ENCODE peak calls at places on chromosomes 16 and 17, in seven cellular contexts. W, Y, K, D, E, B and M are unnamed samples.

GRCh38 chr17:35557353-35557752 is 3.3 kb downstream of the SLFN14 start:
- DNase-seq in K (no peak), D (no peak), W (no peak), Y (no peak), E (no peak), B (no peak), M (no peak)

GRCh38 chr17:74176546-74177001 is 26.9 kb upstream of the RPL38 start:
- DNase-seq in E (no peak), Y (no peak), K (peak; percentile 79), W (peak; percentile 56), B (peak; percentile 88), D (peak; percentile 67), M (peak; percentile 85)

GRCh38 chr17:81553018-81553615 is 964 bp upstream of the FAAP100 start:
- DNase-seq in W (peak; percentile 58), E (peak; percentile 84), D (peak; percentile 81), Y (peak; percentile 65), K (peak; percentile 85), B (peak; percentile 98), M (peak; percentile 93)

GRCh38 chr16:56549744-56550385 is 15.0 kb upstream of the MT4 start:
- DNase-seq in K (no peak), W (no peak), B (no peak), D (no peak), Y (no peak), E (no peak), M (no peak)

GRCh38 chr16:85069171-85069570 is 41.6 kb downstream of the KIAA0513 start:
- DNase-seq in D (no peak), K (no peak), E (no peak), B (no peak), Y (no peak), W (no peak), M (no peak)

GRCh38 chr17:36591434-36592315 is at the start of gene DHRS11:
- DNase-seq in K (peak; percentile 83), D (peak; percentile 62), W (peak; percentile 45), Y (peak; percentile 63), B (peak; percentile 90), E (no peak), M (peak; percentile 87)

GRCh38 chr17:67829331-67829730 is 4.0 kb downstream of the BPTF start:
- DNase-seq in W (no peak), E (no peak), B (peak; percentile 27), D (no peak), Y (no peak), K (no peak), M (peak; percentile 42)

GRCh38 chr17:1485748-1486376 is 6.6 kb downstream of the MYO1C start:
- DNase-seq in K (peak; percentile 23), W (peak; percentile 36), Y (no peak), B (peak; percentile 54), E (no peak), D (no peak), M (peak; percentile 58)

GRCh38 chr17:10107320-10108165 is 90.9 kb downstream of the GAS7 start:
- DNase-seq in Y (no peak), W (no peak), B (no peak), E (no peak), D (no peak), K (no peak), M (no peak)

GRCh38 chr17:75983501-75984181 is 4.6 kb downstream of the TEN1 start:
- DNase-seq in B (peak; percentile 71), W (no peak), E (peak; percentile 52), Y (no peak), D (no peak), K (peak; percentile 81), M (peak; percentile 97)

GRCh38 chr16:84464116-84464515 is 40.3 kb downstream of the MEAK7 start:
- DNase-seq in W (no peak), E (no peak), B (no peak), Y (no peak), K (no peak), D (no peak), M (no peak)

GRCh38 chr16:51184702-51185433 is 33.8 kb upstream of the SALL1 start:
- DNase-seq in W (no peak), B (no peak), Y (no peak), D (no peak), K (no peak), E (no peak), M (no peak)

GRCh38 chr17:81403671-81404534 is 8.6 kb downstream of the BAHCC1 start:
- DNase-seq in D (no peak), K (no peak), B (no peak), E (no peak), W (no peak), Y (no peak), M (peak; percentile 67)

GRCh38 chr16:1245452-1246005 is 5.0 kb downstream of the TPSAB1 start:
- DNase-seq in B (no peak), D (no peak), Y (no peak), E (no peak), W (no peak), K (no peak), M (no peak)

GRCh38 chr16:48556913-48557351 is 53.0 kb downstream of the N4BP1 start:
- DNase-seq in K (peak; percentile 10), E (no peak), B (no peak), Y (no peak), W (peak; percentile 59), D (no peak), M (peak; percentile 60)

GRCh38 chr16:1452530-1452929 is 8.2 kb upstream of the CCDC154 start:
- DNase-seq in B (no peak), K (no peak), Y (no peak), D (no peak), E (no peak), W (no peak), M (no peak)

GRCh38 chr16:4904108-4904941 is 32.6 kb downstream of the PPL start:
- DNase-seq in W (no peak), D (no peak), Y (no peak), E (no peak), K (no peak), B (no peak), M (no peak)

GRCh38 chr16:23371368-23371767 is 69.3 kb downstream of the SCNN1B start:
- DNase-seq in E (no peak), Y (no peak), W (no peak), K (no peak), D (no peak), B (peak; percentile 27), M (no peak)

GRCh38 chr16:27328937-27329336 is 15.2 kb downstream of the IL4R start:
- DNase-seq in D (no peak), K (no peak), E (no peak), Y (no peak), W (no peak), B (no peak), M (no peak)

GRCh38 chr16:19677403-19677802 is 40.6 kb downstream of the KNOP1 start:
- DNase-seq in W (no peak), K (no peak), B (no peak), E (no peak), D (no peak), Y (no peak), M (no peak)

GRCh38 chr17:8015957-8016631 is 13.7 kb downstream of the GUCY2D start:
- DNase-seq in K (no peak), Y (no peak), B (peak; percentile 74), W (no peak), E (no peak), D (no peak), M (no peak)

GRCh38 chr16:58086381-58087208 is 42.6 kb downstream of the CFAP20 start:
- DNase-seq in K (no peak), D (no peak), E (no peak), B (no peak), W (no peak), Y (no peak), M (peak; percentile 36)

GRCh38 chr16:27520982-27521673 is 28.6 kb downstream of the GTF3C1 start:
- DNase-seq in W (peak; percentile 40), K (no peak), Y (no peak), E (no peak), D (no peak), B (no peak), M (peak; percentile 7)

GRCh38 chr16:3004781-3005284 is 7.9 kb upstream of the CLDN9 start:
- DNase-seq in W (no peak), E (peak; percentile 32), B (peak; percentile 83), D (no peak), K (peak; percentile 45), Y (no peak), M (peak; percentile 71)

GRCh38 chr17:17041018-17041521 is 1.2 kb upstream of the MPRIP start:
- DNase-seq in W (peak; percentile 47), D (no peak), E (no peak), B (no peak), K (peak; percentile 3), Y (no peak), M (peak; percentile 67)

GRCh38 chr16:26795184-26795583 is 271.5 kb upstream of the C16orf82 start:
- DNase-seq in W (no peak), E (no peak), D (no peak), B (peak; percentile 29), K (peak; percentile 1), Y (no peak), M (peak; percentile 58)